ENCODE peak calls at places on chromosome 12, in nine cellular contexts. G, E, F, P, T, W, Q, O and R are unnamed samples.

GRCh38 chr12:123696209-123696608 is 15.9 kb upstream of the ATP6V0A2 start:
- DNase-seq in E (no peak), W (no peak), T (no peak), O (no peak), F (no peak), P (no peak), Q (no peak), G (no peak), R (no peak)

GRCh38 chr12:108846320-108846719 is 11.1 kb downstream of the SSH1 start:
- DNase-seq in W (no peak), Q (no peak), E (no peak), F (peak), G (no peak), O (no peak), P (no peak), T (no peak), R (peak)

GRCh38 chr12:106271575-106272505 is 24.0 kb upstream of the CKAP4 start:
- DNase-seq in G (no peak), O (peak), Q (no peak), F (no peak), E (no peak), P (no peak), T (no peak), W (peak), R (no peak)

GRCh38 chr12:115983226-115983798 is 294.2 kb downstream of the MED13L start:
- DNase-seq in O (no peak), F (no peak), G (no peak), T (no peak), P (no peak), Q (no peak), W (no peak), E (peak), R (peak)

GRCh38 chr12:100229876-100230275 is 29.3 kb downstream of the ACTR6 start:
- DNase-seq in E (no peak), F (no peak), T (no peak), O (no peak), Q (no peak), W (no peak), G (no peak), P (no peak), R (peak)

GRCh38 chr12:132572106-132572505 is 38.3 kb downstream of the LRCOL1 start:
- DNase-seq in F (no peak), E (no peak), G (no peak), W (no peak), O (no peak), Q (no peak), T (no peak), P (no peak), R (no peak)

GRCh38 chr12:80044694-80045046 is 54.7 kb upstream of the OTOGL start:
- DNase-seq in E (no peak), T (no peak), P (no peak), Q (peak), G (no peak), F (no peak), W (no peak), O (no peak), R (no peak)

GRCh38 chr12:87930033-87930432 is 99.2 kb downstream of the C12orf50 start:
- DNase-seq in O (no peak), W (no peak), F (no peak), E (no peak), T (no peak), G (no peak), Q (no peak), P (no peak), R (no peak)

GRCh38 chr12:106753526-106753925 is 21.0 kb upstream of the RIC8B start:
- DNase-seq in W (no peak), Q (no peak), P (peak), E (no peak), O (no peak), T (no peak), F (no peak), G (no peak), R (peak)

GRCh38 chr12:47903927-47904646 is 707 bp downstream of the VDR start:
- DNase-seq in W (peak), T (no peak), G (peak), P (peak), O (peak), E (peak), Q (peak), F (peak), R (peak)

DNA sequence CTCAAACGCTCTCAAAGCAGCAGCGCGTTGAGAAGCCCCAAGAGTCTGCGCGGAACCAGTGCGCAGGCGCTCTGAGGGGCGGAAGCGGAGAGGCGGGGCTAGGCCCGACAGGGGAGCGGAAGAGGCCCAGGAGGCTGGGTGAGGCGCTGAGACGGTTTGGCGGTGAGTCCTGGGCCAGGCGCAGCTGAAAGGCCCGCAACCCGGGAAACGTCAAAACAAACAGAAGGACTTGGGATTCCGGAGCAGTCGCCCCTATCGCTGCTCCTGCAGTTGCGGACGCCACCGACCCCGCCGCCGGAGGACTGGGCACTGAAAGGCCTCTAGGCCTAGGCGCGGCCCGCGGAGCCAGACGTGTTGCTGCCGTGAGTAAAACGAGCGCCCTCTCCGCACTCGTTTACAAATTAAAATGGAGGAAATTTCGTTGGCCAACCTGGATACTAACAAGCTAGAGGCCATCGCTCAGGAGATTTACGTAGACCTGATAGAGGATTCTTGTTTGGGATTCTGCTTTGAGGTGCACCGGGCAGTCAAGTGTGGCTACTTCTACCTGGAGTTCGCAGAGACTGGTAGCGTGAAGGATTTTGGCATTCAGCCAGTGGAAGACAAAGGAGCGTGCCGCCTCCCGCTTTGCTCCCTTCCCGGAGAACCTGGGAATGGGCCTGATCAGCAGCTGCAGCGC is at the start of gene ATXN7L3B:
- DNase-seq in F (peak), O (peak), Q (peak), P (peak), G (peak), E (peak), W (peak), T (peak), R (peak)
- TF ChIP-seq POLR2A in F (no peak), O (peak), Q (peak), P (no peak), G (peak), E (peak), W (peak), T (peak), R (peak)

DNA sequence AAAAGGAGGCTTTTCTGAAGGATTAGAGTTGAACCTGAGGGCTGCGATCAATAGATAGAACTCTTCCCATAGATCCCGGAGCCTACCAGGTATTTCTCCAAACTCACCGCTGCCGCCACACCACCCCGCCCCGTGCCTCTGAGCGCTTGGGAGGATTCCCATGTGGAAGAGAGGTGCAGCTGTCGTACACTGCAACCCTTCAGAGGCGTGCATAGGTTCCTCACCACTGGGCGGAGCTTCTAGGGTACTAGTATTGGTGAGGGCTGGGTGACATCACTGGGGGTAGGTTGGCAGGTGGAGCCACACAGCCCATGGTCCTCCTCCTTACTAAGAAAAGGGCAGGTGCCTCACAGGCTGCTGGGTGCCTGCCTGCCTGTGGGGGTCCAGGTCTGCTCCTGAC is 127.0 kb downstream of the TSPAN9 start:
- DNase-seq in Q (peak), E (no peak), P (no peak), T (no peak), F (no peak), W (no peak), O (no peak), G (no peak), R (no peak)
- H3K4me3 ChIP-seq in Q (no peak), E (no peak), P (no peak), T (no peak), F (no peak), W (no peak), O (no peak), G (no peak), R (no peak)

GRCh38 chr12:26867084-26867483 is 34.1 kb upstream of the ITPR2 start:
- DNase-seq in O (no peak), T (no peak), P (no peak), E (no peak), Q (no peak), W (no peak), G (no peak), F (no peak), R (peak)

GRCh38 chr12:26868505-26869494 is 35.8 kb upstream of the ITPR2 start:
- DNase-seq in O (no peak), F (no peak), W (no peak), T (no peak), Q (no peak), G (no peak), P (no peak), E (no peak), R (no peak)

GRCh38 chr12:26857465-26858176 is 24.6 kb upstream of the ITPR2 start:
- DNase-seq in O (peak), E (no peak), W (no peak), G (no peak), Q (no peak), F (no peak), T (no peak), P (no peak), R (peak)

GRCh38 chr12:26861690-26862089 is 28.7 kb upstream of the ITPR2 start:
- DNase-seq in F (no peak), O (no peak), T (no peak), E (no peak), Q (no peak), G (no peak), P (no peak), W (no peak), R (no peak)

DNA sequence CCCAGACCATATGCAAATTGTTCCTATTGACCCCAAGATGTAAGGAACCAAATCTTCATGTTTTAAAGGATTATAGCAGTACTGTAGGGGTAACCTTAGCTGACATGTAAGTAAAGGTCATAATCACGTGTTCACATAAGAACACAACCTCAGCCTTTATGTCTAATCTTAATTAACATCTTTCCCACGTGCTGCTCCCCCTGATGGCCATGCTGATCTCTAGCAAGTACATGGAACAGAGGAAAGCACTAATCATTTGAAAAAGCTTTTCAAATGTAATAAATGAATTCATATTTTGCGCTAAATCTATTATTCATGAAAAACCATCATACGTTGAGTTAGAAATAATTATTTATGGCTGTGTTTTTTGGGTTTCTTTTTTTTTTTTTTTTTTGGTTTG is 30.5 kb upstream of the ITPR2 start:
- DNase-seq in G (no peak), W (no peak), Q (peak), F (no peak), P (no peak), T (no peak), E (peak), O (no peak), R (peak)
- TF ChIP-seq CTCF in G (no peak), W (no peak), Q (peak), F (peak), P (no peak), T (no peak), E (no peak), O (no peak), R (peak)

DNA sequence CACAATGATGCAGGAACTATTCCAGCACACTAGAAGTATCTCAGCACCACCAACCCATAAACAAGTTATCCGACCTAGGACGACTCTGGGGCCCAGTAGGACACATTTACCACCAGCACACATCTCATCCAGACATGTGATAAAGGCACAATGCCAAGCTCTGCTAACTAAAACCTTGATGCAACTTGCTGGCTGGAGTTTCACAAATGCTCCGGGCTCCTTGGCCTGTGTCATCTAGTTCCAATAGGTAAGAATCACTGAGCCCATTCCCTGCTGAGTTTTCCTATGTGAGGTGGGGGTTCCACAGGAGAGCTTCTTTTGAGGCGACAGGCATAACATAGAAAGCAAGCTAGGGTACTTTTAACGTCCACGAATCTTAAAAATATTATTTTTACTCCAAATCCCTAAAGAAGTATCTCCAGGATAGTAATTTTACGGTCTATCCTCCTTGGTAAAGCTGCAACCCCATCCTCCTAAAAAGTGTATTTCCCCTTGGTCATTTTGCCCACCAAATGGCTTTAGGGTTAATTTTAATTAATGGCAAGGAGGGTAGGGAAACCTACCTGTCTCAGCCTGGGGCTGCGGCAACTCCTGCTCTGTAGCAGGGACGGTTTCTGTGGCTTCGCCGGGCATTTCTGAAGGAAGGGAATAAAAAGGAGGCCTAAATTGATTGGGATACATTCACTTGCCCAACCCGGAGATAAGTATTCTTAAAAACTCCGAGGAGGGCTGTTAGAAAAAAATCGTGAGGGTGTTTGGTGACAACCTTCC is 1.0 kb downstream of the NACA start:
- DNase-seq in F (peak), O (peak), W (peak), T (peak), Q (no peak), E (peak), P (peak), G (peak), R (peak)
- TF ChIP-seq POLR2A in F (no peak), O (peak), W (no peak), T (no peak), Q (no peak), E (no peak), P (no peak), G (no peak), R (no peak)

GRCh38 chr12:121946313-121947025 is 28.1 kb downstream of the CFAP251 start:
- DNase-seq in W (no peak), G (no peak), P (no peak), E (no peak), F (no peak), Q (no peak), O (no peak), T (no peak), R (no peak)

GRCh38 chr12:121953695-121954094 is 35.3 kb downstream of the CFAP251 start:
- DNase-seq in O (no peak), P (no peak), G (no peak), T (no peak), E (no peak), Q (no peak), F (no peak), W (no peak), R (no peak)

GRCh38 chr12:121953293-121953692 is 34.9 kb downstream of the CFAP251 start:
- DNase-seq in T (no peak), O (no peak), G (no peak), F (no peak), E (no peak), P (no peak), Q (no peak), W (no peak), R (no peak)

GRCh38 chr12:121947966-121948365 is 29.6 kb downstream of the CFAP251 start:
- DNase-seq in Q (no peak), W (no peak), F (no peak), O (no peak), T (no peak), E (no peak), G (no peak), P (peak), R (no peak)

DNA sequence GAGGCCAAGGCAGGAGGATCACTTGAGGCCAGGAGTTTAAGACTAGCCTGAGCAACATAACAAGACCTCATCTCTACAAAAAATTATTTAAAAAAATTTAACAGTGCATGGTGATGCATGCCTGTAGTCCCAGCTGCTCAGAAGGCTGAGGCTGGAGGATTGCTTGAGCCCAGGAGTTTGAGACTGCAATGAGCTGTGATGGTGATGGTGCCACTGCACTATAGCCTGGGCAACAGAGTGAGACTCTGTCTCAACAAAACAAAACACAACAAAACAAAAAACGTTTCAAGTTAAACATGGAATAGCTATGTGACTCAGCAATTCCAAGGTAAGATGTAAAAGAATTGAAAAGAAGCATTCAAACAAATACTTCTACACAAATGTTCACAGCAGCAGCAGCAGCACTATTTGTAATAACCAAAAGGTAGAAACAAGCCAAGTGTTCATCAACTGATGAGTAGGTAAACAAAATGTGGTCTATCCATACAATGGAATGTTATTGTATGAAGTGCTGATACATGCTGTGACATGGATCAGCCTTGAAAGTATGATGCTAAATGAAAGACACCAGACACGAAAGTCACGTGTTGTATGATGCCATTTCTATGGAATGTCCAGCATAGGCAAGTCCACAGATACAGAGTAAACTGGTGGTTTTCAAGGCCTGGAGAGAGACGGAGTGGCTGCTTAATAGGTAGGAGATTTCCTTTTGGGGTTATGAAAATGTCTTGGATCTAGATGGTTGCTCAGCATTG is 31.4 kb downstream of the CFAP251 start:
- DNase-seq in O (no peak), F (no peak), W (no peak), E (peak), Q (no peak), G (no peak), P (no peak), T (no peak), R (no peak)
- H3K4me3 ChIP-seq in O (no peak), F (no peak), W (no peak), E (no peak), Q (no peak), G (no peak), P (no peak), T (no peak), R (no peak)

GRCh38 chr12:93242154-93242958 is 135.4 kb upstream of the NUDT4 start:
- DNase-seq in F (no peak), Q (no peak), O (no peak), E (no peak), W (no peak), P (no peak), G (no peak), T (no peak), R (no peak)
- TF ChIP-seq CTCF in F (peak), Q (peak), O (no peak), E (no peak), W (no peak), P (no peak), G (no peak), T (no peak), R (no peak)

GRCh38 chr12:57087689-57088441 is 1.0 kb upstream of the NAB2 start:
- DNase-seq in E (peak), P (peak), T (peak), F (peak), G (peak), W (peak), O (peak), Q (peak), R (peak)
- TF ChIP-seq POLR2A in E (peak), P (no peak), T (peak), F (no peak), G (peak), W (no peak), O (peak), Q (peak), R (peak)